ENCODE peak calls at places on chromosomes 12 and 14, in five cellular contexts. One of them, this sample, is unnamed.

GRCh38 chr14:98118749-98119148 is 1153.2 kb downstream of the BCL11B start:
- DNase-seq in K562: no peak
- DNase-seq in GM12891: no peak
- DNase-seq in GM12878: no peak
- DNase-seq in H1: no peak
- DNase-seq in this sample: no peak

GRCh38 chr12:124493809-124494750 is 73.3 kb downstream of the NCOR2 start:
- DNase-seq in K562: no peak
- DNase-seq in GM12878: peak
- DNase-seq in H1: no peak
- DNase-seq in GM12891: peak
- DNase-seq in this sample: peak

GRCh38 chr12:62720661-62721330 is 214.2 kb downstream of the PPM1H start:
- DNase-seq in K562: no peak
- DNase-seq in H1: no peak
- DNase-seq in GM12891: no peak
- DNase-seq in GM12878: no peak
- DNase-seq in this sample: no peak

GRCh38 chr12:117685115-117685926 is 283.5 kb downstream of the KSR2 start:
- DNase-seq in H1: peak
- DNase-seq in GM12891: no peak
- DNase-seq in GM12878: no peak
- DNase-seq in K562: peak
- DNase-seq in this sample: no peak

GRCh38 chr12:1515010-1515409 is 79.4 kb downstream of the FBXL14 start:
- DNase-seq in GM12878: no peak
- DNase-seq in K562: no peak
- DNase-seq in H1: no peak
- DNase-seq in GM12891: no peak
- DNase-seq in this sample: no peak

GRCh38 chr12:50425859-50426258 is 25.2 kb downstream of the LARP4 start:
- DNase-seq in K562: no peak
- DNase-seq in H1: no peak
- DNase-seq in GM12891: no peak
- DNase-seq in GM12878: no peak
- DNase-seq in this sample: no peak

GRCh38 chr12:18658829-18659228 is 79.0 kb downstream of the PLCZ1 start:
- DNase-seq in GM12891: no peak
- DNase-seq in K562: no peak
- DNase-seq in H1: no peak
- DNase-seq in GM12878: no peak
- DNase-seq in this sample: no peak

GRCh38 chr12:40646891-40647290 is 45.3 kb upstream of the CNTN1 start:
- DNase-seq in GM12878: no peak
- DNase-seq in K562: no peak
- DNase-seq in H1: no peak
- DNase-seq in GM12891: no peak
- DNase-seq in this sample: no peak

GRCh38 chr12:88411689-88412088 is 168.6 kb downstream of the KITLG start:
- DNase-seq in GM12891: no peak
- DNase-seq in H1: no peak
- DNase-seq in K562: no peak
- DNase-seq in GM12878: no peak
- DNase-seq in this sample: no peak

GRCh38 chr12:23221066-23221465 is 596.1 kb downstream of the ETNK1 start:
- DNase-seq in K562: no peak
- DNase-seq in GM12878: no peak
- DNase-seq in GM12891: no peak
- DNase-seq in H1: no peak
- DNase-seq in this sample: no peak

GRCh38 chr14:100132903-100133510 is 26.4 kb downstream of the DEGS2 start:
- DNase-seq in H1: no peak
- DNase-seq in K562: no peak
- DNase-seq in GM12891: no peak
- DNase-seq in GM12878: no peak
- DNase-seq in this sample: no peak

GRCh38 chr14:68793734-68794129 is 865 bp upstream of the ZFP36L1 start:
- DNase-seq in K562: peak
- DNase-seq in GM12878: no peak
- DNase-seq in H1: no peak
- DNase-seq in GM12891: no peak
- DNase-seq in this sample: no peak
- TF ChIP-seq POLR2A in K562: no peak
- TF ChIP-seq POLR2A in GM12878: peak
- TF ChIP-seq POLR2A in H1: no peak
- TF ChIP-seq POLR2A in GM12891: no peak
- TF ChIP-seq POLR2A in this sample: no peak

DNA sequence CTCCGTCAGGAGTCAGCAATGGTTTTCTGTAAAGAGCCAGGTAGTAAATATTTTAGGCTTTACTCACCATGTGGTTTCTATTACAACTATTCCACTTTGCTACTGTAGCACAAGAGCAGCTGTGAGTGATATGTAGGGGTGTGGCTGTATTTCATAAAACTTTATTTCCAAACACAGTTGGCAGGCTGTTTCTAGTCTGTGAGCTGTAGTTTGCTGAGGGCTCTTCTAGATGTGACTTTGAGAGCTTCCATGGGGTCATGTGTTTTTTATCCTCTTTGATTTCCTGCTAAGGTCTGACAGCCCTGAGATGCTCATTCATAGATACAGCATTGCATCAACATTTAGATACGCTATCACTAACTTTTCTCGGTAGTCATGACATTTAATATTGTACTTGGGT is 231.0 kb upstream of the DCN start:
- DNase-seq in H1: no peak
- DNase-seq in GM12891: no peak
- DNase-seq in GM12878: no peak
- DNase-seq in K562: no peak
- DNase-seq in this sample: no peak
- TF ChIP-seq POLR2AphosphoS5 in H1: no peak
- TF ChIP-seq POLR2AphosphoS5 in GM12891: no peak
- TF ChIP-seq POLR2AphosphoS5 in GM12878: no peak
- TF ChIP-seq POLR2AphosphoS5 in K562: no peak
- TF ChIP-seq POLR2AphosphoS5 in this sample: no peak

DNA sequence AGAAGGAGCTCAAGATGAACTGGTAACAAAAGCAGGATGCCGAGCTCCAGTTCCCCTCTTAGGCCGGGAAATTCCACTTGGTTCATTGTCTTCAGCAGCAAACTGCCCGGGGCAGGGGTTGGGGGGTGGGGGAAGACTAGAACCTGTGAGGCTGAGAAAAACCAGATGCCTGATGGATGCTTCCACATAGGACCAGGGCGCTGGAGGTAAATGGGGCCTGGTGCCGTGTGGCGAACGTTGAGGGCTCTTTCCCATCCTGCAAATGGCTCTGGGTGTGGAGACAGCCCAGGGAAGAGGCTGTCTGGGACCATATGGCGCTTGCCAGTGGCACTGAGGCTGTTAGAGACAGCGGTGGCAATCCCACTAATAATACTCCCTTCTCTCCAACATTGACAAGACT is 44.3 kb downstream of the MAP1LC3B2 start:
- DNase-seq in H1: no peak
- DNase-seq in GM12878: no peak
- DNase-seq in GM12891: no peak
- DNase-seq in K562: no peak
- DNase-seq in this sample: no peak
- TF ChIP-seq TAF1 in H1: no peak
- TF ChIP-seq TAF1 in GM12878: no peak
- TF ChIP-seq TAF1 in GM12891: no peak
- TF ChIP-seq TAF1 in K562: no peak
- TF ChIP-seq TAF1 in this sample: no peak

GRCh38 chr12:29565727-29566126 is 68.2 kb upstream of the OVCH1 start:
- DNase-seq in H1: no peak
- DNase-seq in K562: no peak
- DNase-seq in GM12891: no peak
- DNase-seq in GM12878: no peak
- DNase-seq in this sample: no peak
- TF ChIP-seq POLR2A in H1: no peak
- TF ChIP-seq POLR2A in K562: no peak
- TF ChIP-seq POLR2A in GM12891: no peak
- TF ChIP-seq POLR2A in GM12878: no peak
- TF ChIP-seq POLR2A in this sample: no peak

GRCh38 chr14:31261859-31262739 is 54.5 kb upstream of the HECTD1 start:
- DNase-seq in GM12891: no peak
- DNase-seq in GM12878: peak
- DNase-seq in H1: no peak
- DNase-seq in K562: no peak
- DNase-seq in this sample: no peak

GRCh38 chr14:31266437-31267331 is 59.1 kb upstream of the HECTD1 start:
- DNase-seq in GM12891: no peak
- DNase-seq in K562: no peak
- DNase-seq in GM12878: no peak
- DNase-seq in H1: no peak
- DNase-seq in this sample: no peak

GRCh38 chr14:31265701-31266398 is 58.3 kb upstream of the HECTD1 start:
- DNase-seq in GM12878: no peak
- DNase-seq in GM12891: no peak
- DNase-seq in K562: no peak
- DNase-seq in H1: no peak
- DNase-seq in this sample: no peak

GRCh38 chr14:31261523-31261858 is 53.9 kb upstream of the HECTD1 start:
- DNase-seq in H1: no peak
- DNase-seq in K562: no peak
- DNase-seq in GM12878: no peak
- DNase-seq in GM12891: no peak
- DNase-seq in this sample: no peak

DNA sequence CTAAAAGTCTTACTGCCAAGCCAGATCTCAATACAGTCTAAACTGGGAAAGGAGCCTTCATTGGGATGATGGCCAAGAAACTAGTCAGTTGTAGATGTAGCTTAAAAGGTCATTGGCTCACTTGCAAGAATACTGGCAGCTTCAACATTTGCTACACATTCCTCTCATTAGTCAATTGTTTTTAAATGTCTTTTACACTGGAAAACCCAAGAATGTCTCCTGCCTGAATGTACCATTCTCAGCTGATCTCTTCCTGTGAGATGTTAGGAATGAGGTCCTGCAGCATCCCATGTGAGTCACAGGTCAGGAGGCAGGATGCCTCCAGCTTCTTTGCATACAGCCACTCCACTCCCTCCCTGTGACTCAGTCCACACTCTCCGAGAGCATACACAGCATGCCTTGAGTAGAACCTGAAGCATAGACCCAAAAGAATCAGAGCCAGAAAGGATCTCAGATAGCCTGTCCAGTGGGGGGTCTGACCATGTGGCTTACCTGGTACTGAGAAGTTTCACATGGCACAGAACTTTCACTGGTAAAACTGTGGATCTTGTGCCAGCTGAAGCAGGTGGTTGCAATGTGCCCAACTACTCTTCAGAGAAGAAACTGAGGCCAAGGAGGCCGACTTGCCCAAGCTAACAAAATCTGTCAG is 56.0 kb upstream of the HECTD1 start:
- DNase-seq in H1: no peak
- DNase-seq in GM12891: no peak
- DNase-seq in K562: no peak
- DNase-seq in GM12878: no peak
- DNase-seq in this sample: no peak
- TF ChIP-seq POLR2AphosphoS5 in H1: no peak
- TF ChIP-seq POLR2AphosphoS5 in GM12891: no peak
- TF ChIP-seq POLR2AphosphoS5 in K562: no peak
- TF ChIP-seq POLR2AphosphoS5 in GM12878: no peak
- TF ChIP-seq POLR2AphosphoS5 in this sample: no peak

DNA sequence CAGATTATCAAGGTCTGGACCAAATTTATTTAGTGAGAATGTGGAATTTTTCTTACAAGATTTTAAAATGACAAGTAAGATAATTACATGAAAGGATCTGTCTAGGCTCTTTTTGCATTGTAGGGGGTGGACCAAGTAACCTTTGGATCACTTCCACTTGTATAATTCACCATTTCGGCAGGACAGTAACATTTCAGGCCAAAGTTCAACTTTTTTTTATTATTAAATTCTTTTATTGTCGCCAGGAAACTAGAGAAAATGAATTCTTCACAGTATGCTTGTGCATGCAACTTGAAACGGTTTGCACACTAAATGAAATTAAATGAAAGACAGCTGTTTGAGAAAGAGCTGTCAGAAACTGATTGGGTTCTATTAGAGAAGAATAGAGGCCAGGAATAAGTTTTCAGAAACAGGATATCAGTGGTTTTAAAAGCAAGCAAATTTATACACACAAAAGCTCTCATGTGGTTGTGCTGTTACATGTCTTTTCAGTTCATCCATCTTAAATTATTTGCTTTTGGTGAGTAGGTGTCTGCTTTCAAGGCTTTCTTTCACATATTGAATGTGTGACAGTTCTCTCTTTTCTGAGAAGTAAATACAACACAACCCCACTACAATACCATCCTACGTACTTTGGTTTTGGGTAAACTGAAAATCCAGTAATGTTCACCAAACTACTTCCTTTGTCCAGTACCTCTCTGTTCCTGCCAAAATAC is 291.6 kb downstream of the RAD51B start:
- DNase-seq in K562: no peak
- DNase-seq in H1: no peak
- DNase-seq in GM12878: peak
- DNase-seq in GM12891: no peak
- DNase-seq in this sample: no peak
- TF ChIP-seq TAF1 in K562: no peak
- TF ChIP-seq TAF1 in H1: no peak
- TF ChIP-seq TAF1 in GM12878: no peak
- TF ChIP-seq TAF1 in GM12891: no peak
- TF ChIP-seq TAF1 in this sample: no peak

GRCh38 chr12:13209279-13210021 is 12.9 kb downstream of the EMP1 start:
- DNase-seq in GM12891: no peak
- DNase-seq in H1: no peak
- DNase-seq in K562: no peak
- DNase-seq in GM12878: no peak
- DNase-seq in this sample: no peak

GRCh38 chr12:13211191-13211858 is 14.8 kb downstream of the EMP1 start:
- DNase-seq in H1: no peak
- DNase-seq in GM12891: no peak
- DNase-seq in K562: no peak
- DNase-seq in GM12878: no peak
- DNase-seq in this sample: no peak

GRCh38 chr12:13211859-13212664 is 15.5 kb downstream of the EMP1 start:
- DNase-seq in K562: peak
- DNase-seq in GM12878: no peak
- DNase-seq in GM12891: no peak
- DNase-seq in H1: peak
- DNase-seq in this sample: no peak

GRCh38 chr12:13210022-13210539 is 13.6 kb downstream of the EMP1 start:
- DNase-seq in GM12878: no peak
- DNase-seq in K562: no peak
- DNase-seq in GM12891: no peak
- DNase-seq in H1: no peak
- DNase-seq in this sample: no peak

GRCh38 chr12:13210543-13211190 is 14.1 kb downstream of the EMP1 start:
- DNase-seq in GM12878: no peak
- DNase-seq in GM12891: no peak
- DNase-seq in K562: no peak
- DNase-seq in H1: no peak
- DNase-seq in this sample: no peak
- TF ChIP-seq POLR2A in GM12878: no peak
- TF ChIP-seq POLR2A in GM12891: no peak
- TF ChIP-seq POLR2A in K562: no peak
- TF ChIP-seq POLR2A in H1: no peak
- TF ChIP-seq POLR2A in this sample: no peak

DNA sequence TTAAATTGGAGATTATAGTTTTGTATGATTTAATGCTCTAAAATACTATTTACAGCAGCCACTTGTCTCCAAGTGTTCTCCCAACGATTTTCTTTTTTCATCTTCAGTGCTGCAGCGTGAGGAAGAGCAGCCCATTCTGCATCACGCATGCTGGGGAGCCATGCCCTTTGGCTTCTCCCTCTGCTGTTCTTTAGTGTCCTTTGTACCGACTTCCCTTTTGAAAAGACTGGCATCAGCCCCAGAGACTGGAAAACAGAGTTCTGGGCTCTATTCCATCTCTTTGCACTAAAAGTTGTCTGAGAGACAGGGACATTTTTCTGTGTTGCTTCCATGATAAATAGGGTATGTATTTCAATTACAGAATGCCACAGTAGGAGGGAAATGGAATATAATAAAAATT is 105.1 kb downstream of the RERG start:
- DNase-seq in K562: no peak
- DNase-seq in H1: no peak
- DNase-seq in GM12878: no peak
- DNase-seq in GM12891: no peak
- DNase-seq in this sample: no peak
- TF ChIP-seq POLR2AphosphoS5 in K562: no peak
- TF ChIP-seq POLR2AphosphoS5 in H1: no peak
- TF ChIP-seq POLR2AphosphoS5 in GM12878: no peak
- TF ChIP-seq POLR2AphosphoS5 in GM12891: no peak
- TF ChIP-seq POLR2AphosphoS5 in this sample: no peak